ENCODE peak calls at places on chromosome 1, in five cellular contexts. E is H9, H is neuronal stem cell, X is IMR-90, S is mesenchymal stem cell. Z is an unnamed sample. For H3K9me3, the result is how much of the 10 kb centered on the place peaks cover.

GRCh38 chr1:244779410-244779809 is 56.0 kb upstream of the COX20 start:
- DNase-seq in H (no peak), S (peak), E (no peak), X (peak), Z (no peak)

GRCh38 chr1:205942631-205943159 is 561 bp downstream of the SLC26A9 start:
- DNase-seq in X (no peak), H (no peak), E (no peak), S (no peak), Z (no peak)

GRCh38 chr1:174769961-174770549 is 229.7 kb upstream of the CACYBP start:
- DNase-seq in E (no peak), X (peak), S (peak), H (peak), Z (no peak)

GRCh38 chr1:246537887-246538286 is 28.2 kb downstream of the TFB2M start:
- DNase-seq in S (no peak), X (no peak), H (no peak), E (no peak), Z (no peak)

GRCh38 chr1:91883470-91883869 is 2.5 kb downstream of the TGFBR3 start:
- DNase-seq in E (no peak), H (no peak), X (peak), S (peak), Z (no peak)

GRCh38 chr1:154478639-154479038 is 23.4 kb upstream of the TDRD10 start:
- DNase-seq in X (peak), S (peak), H (no peak), E (no peak), Z (no peak)

GRCh38 chr1:147214842-147215539 is 10.1 kb downstream of the FMO5 start:
- DNase-seq in H (no peak), S (no peak), E (no peak), X (no peak), Z (no peak)

GRCh38 chr1:53545663-53546408 is 86.6 kb downstream of the DMRTB1 start:
- DNase-seq in E (no peak), H (no peak), X (peak), S (no peak), Z (no peak)

GRCh38 chr1:97668945-97669344 is 251.9 kb downstream of the DPYD start:
- DNase-seq in S (peak), H (no peak), X (peak), E (no peak), Z (no peak)

GRCh38 chr1:187877220-187877619 is 1048.5 kb downstream of the PLA2G4A start:
- DNase-seq in E (no peak), X (no peak), S (no peak), H (no peak), Z (no peak)

GRCh38 chr1:1171551-1172340 is 1.9 kb upstream of the TTLL10 start:
- DNase-seq in X (no peak), H (no peak), E (peak), S (no peak), Z (no peak)

GRCh38 chr1:227066999-227067398 is 126.9 kb downstream of the COQ8A start:
- DNase-seq in E (no peak), S (no peak), H (no peak), X (no peak), Z (no peak)

GRCh38 chr1:9881838-9882249 is 28.2 kb downstream of the CTNNBIP1 start:
- DNase-seq in H (no peak), S (peak), E (no peak), X (peak), Z (no peak)

GRCh38 chr1:243926299-243926698 is 76.3 kb upstream of the AKT3 start:
- DNase-seq in E (no peak), H (no peak), X (no peak), S (no peak), Z (no peak)

GRCh38 chr1:207112907-207113306 is 8.9 kb downstream of the C4BPA start:
- DNase-seq in H (no peak), E (no peak), S (no peak), X (no peak), Z (no peak)

GRCh38 chr1:188689542-188689941 is 1788.1 kb downstream of the BRINP3 start:
- DNase-seq in X (peak), E (peak), S (peak), H (no peak), Z (no peak)

GRCh38 chr1:183877321-183877720 is 72.4 kb downstream of the RGL1 start:
- DNase-seq in S (no peak), H (no peak), X (peak), E (no peak), Z (no peak)

GRCh38 chr1:158943059-158943458 is 11.7 kb downstream of the PYHIN1 start:
- DNase-seq in E (no peak), S (no peak), H (no peak), X (peak), Z (no peak)

GRCh38 chr1:74091371-74091770 is 106.6 kb downstream of the LRRIQ3 start:
- DNase-seq in E (no peak), X (no peak), S (no peak), H (no peak), Z (no peak)

GRCh38 chr1:207745285-207745684 is 6.6 kb upstream of the CD46 start:
- DNase-seq in X (peak), S (no peak), E (no peak), H (no peak), Z (no peak)

GRCh38 chr1:242404296-242404695 is 120.2 kb downstream of the PLD5 start:
- DNase-seq in E (no peak), X (no peak), S (no peak), H (no peak), Z (no peak)

GRCh38 chr1:172178846-172179245 is 241.6 kb upstream of the C1orf105 start:
- DNase-seq in S (no peak), H (no peak), X (no peak), E (no peak), Z (no peak)

GRCh38 chr1:30853350-30853749 is 55.2 kb downstream of the SDC3 start:
- DNase-seq in X (no peak), E (peak), S (peak), H (no peak), Z (no peak)

GRCh38 chr1:198619375-198620140 is 19.3 kb upstream of the PTPRC start:
- DNase-seq in S (no peak), H (no peak), X (no peak), E (no peak), Z (no peak)

GRCh38 chr1:51607676-51608075 is 9.2 kb upstream of the OSBPL9 start:
- DNase-seq in X (no peak), S (no peak), E (peak), H (no peak), Z (no peak)

GRCh38 chr1:203041351-203041932 is 15.2 kb downstream of the PPFIA4 start:
- DNase-seq in S (no peak), E (no peak), H (no peak), X (no peak), Z (no peak)

GRCh38 chr1:29062157-29062942 is 61.4 kb downstream of the TMEM200B start:
- DNase-seq in E (no peak), H (no peak), S (no peak), X (no peak), Z (no peak)

GRCh38 chr1:31679091-31679490 is 24.7 kb downstream of the COL16A1 start:
- DNase-seq in H (no peak), X (no peak), S (no peak), E (no peak), Z (no peak)

GRCh38 chr1:32334274-32334861 is 1.7 kb downstream of the MARCKSL1 start:
- DNase-seq in H (no peak), S (no peak), E (no peak), X (no peak), Z (no peak)

GRCh38 chr1:174692313-174692712 is 244.5 kb downstream of the GPR52 start:
- DNase-seq in S (peak), X (peak), E (no peak), H (no peak), Z (no peak)

GRCh38 chr1:28260803-28261174 is 1.5 kb downstream of the SESN2 start:
- DNase-seq in H (no peak), X (no peak), S (no peak), E (no peak), Z (no peak)

DNA sequence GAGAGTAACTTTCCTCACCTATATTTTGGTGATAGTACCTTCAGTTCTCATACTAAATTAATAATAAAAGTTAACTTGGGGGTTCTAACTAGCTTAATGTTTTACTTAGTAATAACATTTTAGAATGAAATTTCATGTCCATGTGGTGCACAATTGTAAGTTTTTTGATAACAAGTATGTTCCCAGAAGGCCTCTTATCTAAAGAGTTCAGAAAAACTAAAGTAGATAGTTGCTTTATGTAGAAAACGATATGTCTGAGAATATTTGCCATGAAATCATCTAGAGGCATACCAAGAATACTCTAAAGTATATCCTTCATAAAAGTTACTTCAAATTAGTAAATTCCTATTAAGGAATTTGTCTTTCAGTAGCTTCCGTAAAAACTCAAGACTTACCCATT is 10.2 kb upstream of the ADCY10 start:
- DNase-seq in E (no peak), S (no peak), H (no peak), X (no peak), Z (no peak)
- H2BK15ac ChIP-seq in E (no peak), S (no peak), H (no peak), X (no peak), Z (no peak)

GRCh38 chr1:2825487-2826189 is 24.1 kb upstream of the TTC34 start:
- DNase-seq in S (no peak), H (no peak), X (no peak), E (no peak), Z (no peak)

GRCh38 chr1:2821970-2822620 is 20.6 kb upstream of the TTC34 start:
- DNase-seq in E (no peak), H (no peak), X (no peak), S (no peak), Z (peak)

GRCh38 chr1:2822621-2823145 is 21.2 kb upstream of the TTC34 start:
- DNase-seq in S (no peak), X (no peak), E (no peak), H (no peak), Z (no peak)

GRCh38 chr1:2824999-2825398 is 23.5 kb upstream of the TTC34 start:
- DNase-seq in X (no peak), E (no peak), H (no peak), S (no peak), Z (no peak)

DNA sequence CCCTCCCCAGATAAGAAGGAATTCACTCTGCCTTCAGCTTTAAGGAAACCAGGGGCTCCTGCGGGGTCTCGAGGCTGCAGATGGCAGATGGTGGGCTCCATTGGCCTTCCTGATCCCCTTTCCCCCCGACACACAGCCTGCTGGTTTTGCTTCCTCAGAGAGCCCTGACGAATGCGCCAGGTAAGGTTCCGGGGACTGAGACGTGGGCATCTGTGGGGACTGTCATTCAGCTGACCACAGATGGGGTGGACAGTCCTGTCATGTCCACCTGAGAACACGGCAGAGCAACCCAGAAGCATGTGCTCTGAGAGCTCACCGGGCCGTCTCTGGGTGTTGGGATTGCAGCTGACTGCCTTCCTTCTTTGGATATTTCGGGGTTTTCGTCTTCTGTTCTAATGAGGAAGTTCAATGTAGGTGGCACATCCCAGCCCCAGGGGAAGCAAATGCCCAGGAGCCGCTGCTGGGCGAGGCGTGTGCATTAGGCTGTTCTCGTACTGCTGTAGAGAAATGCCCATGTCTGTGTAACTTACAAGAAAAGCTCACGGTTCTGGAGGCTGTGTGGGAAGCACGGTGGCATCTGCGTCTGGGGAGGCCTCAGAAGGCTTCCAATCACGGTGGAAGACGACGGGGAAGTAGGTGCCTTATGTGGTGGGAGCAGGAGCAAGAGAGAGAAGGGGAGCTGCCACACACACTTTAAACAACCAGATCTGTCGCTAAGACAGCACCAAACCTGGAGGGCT is 22.6 kb upstream of the TTC34 start:
- DNase-seq in S (no peak), X (no peak), E (no peak), H (no peak), Z (no peak)
- H3K9me3 ChIP-seq in S (under half), X (half or more), E (half or more), H (under half), Z (half or more)

GRCh38 chr1:111592389-111593361 is 26.9 kb upstream of the RAP1A start:
- DNase-seq in X (peak), H (peak), E (peak), S (peak), Z (no peak)
- H2BK15ac ChIP-seq in X (peak), H (no peak), E (no peak), S (no peak), Z (no peak)

GRCh38 chr1:60971330-60971729 is 111.0 kb upstream of the NFIA start:
- DNase-seq in E (no peak), X (no peak), H (no peak), S (no peak), Z (no peak)
- H3K9me3 ChIP-seq in E (under half), X (under half), H (under half), S (under half), Z (under half)

GRCh38 chr1:173270243-173270642 is 63.1 kb upstream of the TNFSF4 start:
- DNase-seq in X (no peak), H (no peak), E (no peak), S (no peak), Z (no peak)
- H2BK15ac ChIP-seq in X (peak), H (no peak), E (no peak), S (no peak), Z (no peak)

GRCh38 chr1:104463126-104463697 is 713.5 kb downstream of the AMY1C start:
- DNase-seq in E (no peak), S (no peak), X (no peak), H (no peak), Z (no peak)
- H3K9me3 ChIP-seq in E (under half), S (under half), X (under half), H (under half), Z (under half)

DNA sequence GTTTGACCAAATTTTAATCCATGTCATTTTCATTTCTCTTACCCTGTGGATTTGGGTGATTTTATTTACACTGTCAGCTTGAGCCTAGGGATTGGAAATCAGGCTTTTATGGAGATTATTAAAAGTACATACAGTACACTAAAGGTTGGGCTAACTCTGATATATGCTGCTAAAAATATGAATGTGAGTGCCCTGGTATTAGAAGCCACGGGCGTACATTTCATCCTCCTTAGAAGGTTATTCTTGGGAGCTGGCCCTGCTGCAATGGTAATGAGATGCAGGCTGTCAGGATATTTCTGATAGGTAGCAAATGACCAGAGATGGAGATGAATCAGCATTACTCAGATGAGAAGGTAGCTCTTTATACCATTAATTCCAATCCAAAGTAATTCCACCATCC is 95.3 kb upstream of the PROX1 start:
- DNase-seq in X (no peak), H (no peak), S (no peak), E (no peak), Z (no peak)
- H2BK15ac ChIP-seq in X (no peak), H (no peak), S (no peak), E (no peak), Z (no peak)